ENCODE peak calls at places on chromosomes 7 and 10, in seven cellular contexts. D, I, H, X, M, N and Z are unnamed samples.
A peak's percentile ranks its signal among the peaks of the same experiment; 100 is the strongest.

GRCh38 chr10:86282664-86283465 is 83.7 kb downstream of the GRID1 start:
- DNase-seq in D (no peak), I (no peak), H (no peak), X (no peak), M (no peak), N (no peak), Z (no peak)

GRCh38 chr10:92880233-92880861 is 32.0 kb downstream of the EXOC6 start:
- DNase-seq in D (no peak), I (no peak), H (no peak), X (peak; percentile 17), M (peak; percentile 63), N (peak; percentile 40), Z (no peak)

GRCh38 chr10:73553316-73553715 is 37.8 kb downstream of the USP54 start:
- DNase-seq in D (peak; percentile 64), I (no peak), H (no peak), X (peak; percentile 11), M (no peak), N (no peak), Z (no peak)

GRCh38 chr7:108525327-108525984 is 479 bp downstream of the PNPLA8 start:
- DNase-seq in D (no peak), I (no peak), H (peak; percentile 85), X (peak; percentile 86), M (peak; percentile 82), N (peak; percentile 86), Z (no peak)

GRCh38 chr7:103307487-103308231 is 10.4 kb downstream of the PMPCB start:
- DNase-seq in D (no peak), I (no peak), H (no peak), X (no peak), M (no peak), N (no peak), Z (no peak)

GRCh38 chr7:27784399-27785053 is 44.6 kb downstream of the TAX1BP1 start:
- DNase-seq in D (no peak), I (no peak), H (no peak), X (peak; percentile 51), M (peak; percentile 70), N (peak; percentile 61), Z (no peak)

GRCh38 chr10:67612577-67613537 is 83.1 kb downstream of the CTNNA3 start:
- DNase-seq in D (no peak), I (no peak), H (no peak), X (peak; percentile 45), M (peak; percentile 73), N (peak; percentile 90), Z (peak; percentile 48)

GRCh38 chr7:41187322-41187721 is 515.6 kb downstream of the INHBA start:
- DNase-seq in D (no peak), I (no peak), H (no peak), X (no peak), M (no peak), N (no peak), Z (no peak)

GRCh38 chr10:44261296-44261695 is 123.6 kb downstream of the CXCL12 start:
- DNase-seq in D (no peak), I (no peak), H (peak; percentile 70), X (no peak), M (no peak), N (no peak), Z (no peak)

GRCh38 chr10:15715619-15716227 is 4.0 kb downstream of the ITGA8 start:
- DNase-seq in D (no peak), I (no peak), H (no peak), X (no peak), M (no peak), N (no peak), Z (no peak)

GRCh38 chr7:79749851-79750250 is 296.4 kb upstream of the MAGI2 start:
- DNase-seq in D (no peak), I (no peak), H (no peak), X (no peak), M (no peak), N (no peak), Z (no peak)

GRCh38 chr7:47125529-47125928 is 456.4 kb downstream of the TNS3 start:
- DNase-seq in D (no peak), I (no peak), H (no peak), X (no peak), M (no peak), N (no peak), Z (no peak)

GRCh38 chr10:66604195-66604594 is 321.6 kb upstream of the LRRTM3 start:
- DNase-seq in D (no peak), I (no peak), H (no peak), X (no peak), M (no peak), N (no peak), Z (no peak)

GRCh38 chr7:44305564-44306507 is 19.6 kb downstream of the CAMK2B start:
- DNase-seq in D (peak; percentile 24), I (no peak), H (no peak), X (no peak), M (no peak), N (no peak), Z (no peak)

GRCh38 chr7:35365523-35365922 is 111.6 kb upstream of the TBX20 start:
- DNase-seq in D (no peak), I (no peak), H (no peak), X (no peak), M (no peak), N (no peak), Z (no peak)

DNA sequence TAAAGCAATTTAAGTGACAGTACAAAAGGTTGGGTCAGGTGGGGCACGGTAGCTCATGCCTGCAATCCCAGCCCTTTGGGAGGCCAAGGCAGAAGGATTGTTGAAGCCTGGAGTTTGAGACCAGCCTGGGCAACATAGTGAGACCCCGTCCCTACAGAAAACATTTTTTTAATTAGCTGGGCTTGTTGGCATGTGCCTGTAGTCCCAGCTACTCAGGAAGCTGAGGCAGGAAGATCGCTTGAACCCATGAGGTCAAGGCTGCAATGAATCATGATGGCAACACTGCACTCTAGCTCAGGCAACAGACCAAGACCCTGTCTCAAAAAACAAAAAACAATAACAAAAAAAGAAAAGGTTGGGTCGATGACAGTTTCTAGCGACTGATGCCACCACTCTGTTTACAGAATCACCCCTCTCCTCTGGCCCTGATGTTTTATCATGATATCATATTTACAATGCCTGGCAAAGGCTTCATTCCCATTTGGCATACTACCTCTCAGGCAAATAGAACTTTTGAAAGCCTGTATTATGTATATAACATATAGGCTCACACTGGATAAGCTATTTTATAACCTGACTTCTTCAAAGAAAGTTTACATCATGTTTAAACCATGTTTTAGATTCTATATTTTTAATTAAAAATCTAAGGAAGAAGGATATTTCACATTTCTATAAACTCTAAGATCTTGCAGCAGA is 558 bp upstream of the ABCC2 start:
- DNase-seq in D (no peak), I (no peak), H (no peak), X (no peak), M (no peak), N (no peak), Z (no peak)
- H3K4me1 ChIP-seq in D (peaks cover 21% of the 10 kb centered on the region), I (peaks cover 33% of the 10 kb centered on the region), H (no peaks in the 10 kb centered on the region), X (peaks cover 82% of the 10 kb centered on the region), M (peaks cover 18% of the 10 kb centered on the region), N (peaks cover 22% of the 10 kb centered on the region), Z (no peaks in the 10 kb centered on the region)

GRCh38 chr7:150627959-150628358 is 4.2 kb downstream of the GIMAP6 start:
- DNase-seq in D (no peak), I (no peak), H (no peak), X (no peak), M (no peak), N (no peak), Z (no peak)

GRCh38 chr7:150631084-150631824 is 931 bp downstream of the GIMAP6 start:
- DNase-seq in D (peak; percentile 62), I (no peak), H (peak; percentile 66), X (no peak), M (no peak), N (no peak), Z (no peak)

GRCh38 chr7:150629347-150629746 is 2.8 kb downstream of the GIMAP6 start:
- DNase-seq in D (no peak), I (no peak), H (peak; percentile 53), X (no peak), M (no peak), N (no peak), Z (no peak)

GRCh38 chr7:150633926-150634325 is 1.7 kb upstream of the GIMAP6 start:
- DNase-seq in D (no peak), I (no peak), H (no peak), X (no peak), M (no peak), N (no peak), Z (no peak)

GRCh38 chr7:150631866-150632864 is at the start of gene GIMAP6:
- DNase-seq in D (no peak), I (no peak), H (peak; percentile 18), X (no peak), M (no peak), N (no peak), Z (peak; percentile 14)
- H3K4me3 ChIP-seq in D (peak within 1 kb of the TSS; percentile 64), I (peak within 1 kb of the TSS; percentile 62), H (peak within 1 kb of the TSS; percentile 55), X (no peak within 1 kb of the TSS), M (no peak within 1 kb of the TSS), N (no peak within 1 kb of the TSS), Z (peak within 1 kb of the TSS; percentile 62)

GRCh38 chr10:49331431-49331830 is 32.5 kb downstream of the C10orf71 start:
- DNase-seq in D (no peak), I (no peak), H (no peak), X (no peak), M (no peak), N (no peak), Z (no peak)

GRCh38 chr10:49332333-49332732 is 33.4 kb downstream of the C10orf71 start:
- DNase-seq in D (no peak), I (no peak), H (no peak), X (no peak), M (no peak), N (no peak), Z (no peak)

GRCh38 chr10:49333192-49333591 is 34.2 kb downstream of the C10orf71 start:
- DNase-seq in D (no peak), I (no peak), H (no peak), X (no peak), M (no peak), N (no peak), Z (no peak)

GRCh38 chr10:49334993-49335972 is 36.3 kb downstream of the C10orf71 start:
- DNase-seq in D (no peak), I (no peak), H (no peak), X (no peak), M (no peak), N (no peak), Z (no peak)

GRCh38 chr10:49332768-49333167 is 33.8 kb downstream of the C10orf71 start:
- DNase-seq in D (no peak), I (no peak), H (no peak), X (no peak), M (no peak), N (no peak), Z (no peak)
- H3K4me1 ChIP-seq in D (no peaks in the 10 kb centered on the region), I (no peaks in the 10 kb centered on the region), H (no peaks in the 10 kb centered on the region), X (no peaks in the 10 kb centered on the region), M (no peaks in the 10 kb centered on the region), N (no peaks in the 10 kb centered on the region), Z (no peaks in the 10 kb centered on the region)

DNA sequence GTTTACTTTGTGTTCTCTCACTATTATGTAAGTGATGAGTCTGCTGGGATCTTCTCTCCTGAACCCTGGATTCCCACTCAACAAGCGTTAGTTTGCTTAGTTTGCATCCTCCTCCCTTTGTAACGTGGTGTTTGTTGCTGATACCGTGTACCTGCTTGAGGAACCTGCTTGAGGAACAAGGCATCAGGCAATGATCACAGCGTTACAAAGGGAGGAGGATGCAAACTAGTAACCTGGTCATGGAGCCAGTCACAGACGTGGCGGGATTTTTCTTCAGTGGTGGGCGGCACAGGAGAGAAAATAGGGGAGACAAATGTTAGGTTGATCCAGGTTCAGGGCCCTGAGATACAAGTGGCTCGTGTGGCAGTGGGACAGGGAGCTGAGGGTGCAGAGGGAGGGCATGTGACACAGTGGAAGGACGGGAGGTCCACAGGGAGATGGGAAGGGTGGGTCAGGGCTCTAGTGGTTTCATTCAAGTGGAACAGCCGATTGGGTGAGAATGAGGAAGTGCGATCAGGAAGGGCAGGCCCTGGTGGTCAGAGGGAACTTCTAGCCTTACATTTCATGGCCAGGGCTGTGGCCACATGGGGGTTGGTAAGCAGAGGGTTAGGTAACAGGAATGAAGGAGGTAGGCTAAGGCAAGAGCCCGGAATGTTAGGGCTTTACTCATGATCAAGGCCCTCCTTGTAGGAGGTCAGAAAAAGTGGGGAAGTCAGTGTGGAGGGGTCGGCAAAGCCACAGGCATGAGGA is 38.0 kb downstream of the SNX10 start:
- DNase-seq in D (no peak), I (no peak), H (peak; percentile 24), X (no peak), M (no peak), N (no peak), Z (no peak)
- H3K4me3 ChIP-seq in D (no peak overlapping the region), I (no peak overlapping the region), H (no peak overlapping the region), X (no peak overlapping the region), M (no peak overlapping the region), N (no peak overlapping the region), Z (no peak overlapping the region)